ENCODE peak calls at places on chromosomes 2 and 18, in ten cellular contexts. B, Y, G, M, A, P, F, J, Q and T are unnamed samples.

GRCh38 chr2:28153851-28154250 is 238.8 kb upstream of the FOSL2 start:
- DNase-seq in B (no peak), Y (no peak), G (no peak), M (no peak), A (no peak), P (no peak), F (no peak), J (no peak), Q (no peak), T (no peak)

GRCh38 chr18:44033144-44033543 is 647.5 kb upstream of the SETBP1 start:
- DNase-seq in B (no peak), Y (no peak), G (no peak), M (no peak), A (no peak), P (no peak), F (no peak), J (no peak), Q (no peak), T (no peak)

GRCh38 chr2:193272011-193272410 is 1077.3 kb upstream of the TMEFF2 start:
- DNase-seq in B (no peak), Y (no peak), G (no peak), M (no peak), A (no peak), P (no peak), F (no peak), J (no peak), Q (no peak), T (no peak)

GRCh38 chr2:200901459-200902072 is 12.4 kb downstream of the NIF3L1 start:
- DNase-seq in B (peak; percentile 54), Y (peak; percentile 74), G (peak; percentile 44), M (peak; percentile 76), A (peak; percentile 83), P (peak; percentile 68), F (peak; percentile 60), J (no peak), Q (peak; percentile 83), T (peak; percentile 80)

GRCh38 chr2:24209389-24210105 is 34.7 kb downstream of the FAM228A start:
- DNase-seq in B (no peak), Y (no peak), G (no peak), M (no peak), A (no peak), P (no peak), F (no peak), J (no peak), Q (no peak), T (no peak)

GRCh38 chr2:111967018-111967417 is 68.6 kb downstream of the MERTK start:
- DNase-seq in B (no peak), Y (no peak), G (no peak), M (no peak), A (no peak), P (no peak), F (no peak), J (no peak), Q (no peak), T (no peak)

GRCh38 chr2:48479923-48480322 is 50.0 kb upstream of the STON1 start:
- DNase-seq in B (no peak), Y (no peak), G (no peak), M (peak; percentile 45), A (no peak), P (no peak), F (no peak), J (peak; percentile 30), Q (no peak), T (peak; percentile 13)

GRCh38 chr18:50687491-50687890 is 127.6 kb downstream of the MAPK4 start:
- DNase-seq in B (no peak), Y (no peak), G (no peak), M (no peak), A (no peak), P (no peak), F (no peak), J (no peak), Q (no peak), T (no peak)

GRCh38 chr2:29765711-29766110 is 155.7 kb downstream of the ALK start:
- DNase-seq in B (no peak), Y (no peak), G (no peak), M (no peak), A (no peak), P (no peak), F (no peak), J (no peak), Q (no peak), T (no peak)

GRCh38 chr2:182597570-182597969 is 118.5 kb upstream of the DNAJC10 start:
- DNase-seq in B (no peak), Y (no peak), G (no peak), M (no peak), A (no peak), P (no peak), F (no peak), J (no peak), Q (no peak), T (no peak)

GRCh38 chr18:58254873-58255511 is 211.0 kb downstream of the NEDD4L start:
- DNase-seq in B (no peak), Y (no peak), G (no peak), M (no peak), A (no peak), P (no peak), F (no peak), J (no peak), Q (no peak), T (no peak)

GRCh38 chr2:10347559-10347941 is 44.8 kb downstream of the HPCAL1 start:
- DNase-seq in B (no peak), Y (no peak), G (no peak), M (no peak), A (no peak), P (no peak), F (no peak), J (no peak), Q (no peak), T (no peak)